ENCODE peak calls at places on chromosomes 1 and 21, in ten cellular contexts. One of them, this sample, is unnamed.

GRCh38 chr1:2583871-2584341 is 2.7 kb upstream of the PRXL2B start:
- DNase-seq in Caki2: peak; percentile 23
- DNase-seq in colonic mucosa: peak; percentile 57
- DNase-seq in stimulated activated CD8-positive, alpha-beta memory T cell treated with anti-CD3 and anti-CD28 coated beads, Interleukin-12 subunit alpha, Interleukin-12 subunit beta, amount 100 ng/mL, for 1 hour: no peak
- DNase-seq in activated T-cell treated with anti-CD3 and anti-CD28 coated beads for 1 hour: no peak
- DNase-seq in endothelial cell: no peak
- DNase-seq in activated CD4-positive, alpha-beta T cell treated with anti-CD3 and anti-CD28 coated beads for 48 hours: peak; percentile 40
- DNase-seq in NCI-H774: peak; percentile 40
- DNase-seq in HT1080: no peak
- DNase-seq in testis: no peak
- DNase-seq in this sample: no peak

GRCh38 chr1:5526385-5526750 is 465.9 kb downstream of the NPHP4 start:
- DNase-seq in Caki2: no peak
- DNase-seq in colonic mucosa: no peak
- DNase-seq in stimulated activated CD8-positive, alpha-beta memory T cell treated with anti-CD3 and anti-CD28 coated beads, Interleukin-12 subunit alpha, Interleukin-12 subunit beta, amount 100 ng/mL, for 1 hour: no peak
- DNase-seq in activated T-cell treated with anti-CD3 and anti-CD28 coated beads for 1 hour: no peak
- DNase-seq in endothelial cell: no peak
- DNase-seq in activated CD4-positive, alpha-beta T cell treated with anti-CD3 and anti-CD28 coated beads for 48 hours: no peak
- DNase-seq in NCI-H774: no peak
- DNase-seq in HT1080: no peak
- DNase-seq in testis: no peak
- DNase-seq in this sample: no peak

GRCh38 chr21:34936874-34937563 is 112.1 kb downstream of the RUNX1 start:
- DNase-seq in Caki2: no peak
- DNase-seq in colonic mucosa: no peak
- DNase-seq in stimulated activated CD8-positive, alpha-beta memory T cell treated with anti-CD3 and anti-CD28 coated beads, Interleukin-12 subunit alpha, Interleukin-12 subunit beta, amount 100 ng/mL, for 1 hour: no peak
- DNase-seq in activated T-cell treated with anti-CD3 and anti-CD28 coated beads for 1 hour: no peak
- DNase-seq in endothelial cell: no peak
- DNase-seq in activated CD4-positive, alpha-beta T cell treated with anti-CD3 and anti-CD28 coated beads for 48 hours: no peak
- DNase-seq in NCI-H774: peak; percentile 3
- DNase-seq in HT1080: peak; percentile 64
- DNase-seq in testis: no peak
- DNase-seq in this sample: no peak

GRCh38 chr21:28908351-28908750 is 84.3 kb downstream of the LTN1 start:
- DNase-seq in Caki2: no peak
- DNase-seq in colonic mucosa: no peak
- DNase-seq in stimulated activated CD8-positive, alpha-beta memory T cell treated with anti-CD3 and anti-CD28 coated beads, Interleukin-12 subunit alpha, Interleukin-12 subunit beta, amount 100 ng/mL, for 1 hour: no peak
- DNase-seq in activated T-cell treated with anti-CD3 and anti-CD28 coated beads for 1 hour: no peak
- DNase-seq in endothelial cell: no peak
- DNase-seq in activated CD4-positive, alpha-beta T cell treated with anti-CD3 and anti-CD28 coated beads for 48 hours: no peak
- DNase-seq in NCI-H774: no peak
- DNase-seq in HT1080: no peak
- DNase-seq in testis: no peak
- DNase-seq in this sample: no peak

GRCh38 chr1:25613091-25613490 is 3.5 kb upstream of the MAN1C1 start:
- DNase-seq in Caki2: no peak
- DNase-seq in colonic mucosa: no peak
- DNase-seq in stimulated activated CD8-positive, alpha-beta memory T cell treated with anti-CD3 and anti-CD28 coated beads, Interleukin-12 subunit alpha, Interleukin-12 subunit beta, amount 100 ng/mL, for 1 hour: no peak
- DNase-seq in activated T-cell treated with anti-CD3 and anti-CD28 coated beads for 1 hour: no peak
- DNase-seq in endothelial cell: no peak
- DNase-seq in activated CD4-positive, alpha-beta T cell treated with anti-CD3 and anti-CD28 coated beads for 48 hours: no peak
- DNase-seq in NCI-H774: no peak
- DNase-seq in HT1080: no peak
- DNase-seq in testis: no peak
- DNase-seq in this sample: no peak

GRCh38 chr1:242854466-242854865 is 330.0 kb upstream of the PLD5 start:
- DNase-seq in Caki2: no peak
- DNase-seq in colonic mucosa: no peak
- DNase-seq in stimulated activated CD8-positive, alpha-beta memory T cell treated with anti-CD3 and anti-CD28 coated beads, Interleukin-12 subunit alpha, Interleukin-12 subunit beta, amount 100 ng/mL, for 1 hour: no peak
- DNase-seq in activated T-cell treated with anti-CD3 and anti-CD28 coated beads for 1 hour: no peak
- DNase-seq in endothelial cell: no peak
- DNase-seq in activated CD4-positive, alpha-beta T cell treated with anti-CD3 and anti-CD28 coated beads for 48 hours: no peak
- DNase-seq in NCI-H774: no peak
- DNase-seq in HT1080: no peak
- DNase-seq in testis: no peak
- DNase-seq in this sample: no peak

GRCh38 chr1:161706116-161706482 is 930 bp upstream of the FCRLA start:
- DNase-seq in Caki2: no peak
- DNase-seq in colonic mucosa: no peak
- DNase-seq in stimulated activated CD8-positive, alpha-beta memory T cell treated with anti-CD3 and anti-CD28 coated beads, Interleukin-12 subunit alpha, Interleukin-12 subunit beta, amount 100 ng/mL, for 1 hour: no peak
- DNase-seq in activated T-cell treated with anti-CD3 and anti-CD28 coated beads for 1 hour: no peak
- DNase-seq in endothelial cell: no peak
- DNase-seq in activated CD4-positive, alpha-beta T cell treated with anti-CD3 and anti-CD28 coated beads for 48 hours: no peak
- DNase-seq in NCI-H774: no peak
- DNase-seq in HT1080: no peak
- DNase-seq in testis: no peak
- DNase-seq in this sample: no peak

GRCh38 chr1:205676597-205676996 is 3.7 kb downstream of the SLC45A3 start:
- DNase-seq in Caki2: no peak
- DNase-seq in colonic mucosa: peak; percentile 34
- DNase-seq in stimulated activated CD8-positive, alpha-beta memory T cell treated with anti-CD3 and anti-CD28 coated beads, Interleukin-12 subunit alpha, Interleukin-12 subunit beta, amount 100 ng/mL, for 1 hour: no peak
- DNase-seq in activated T-cell treated with anti-CD3 and anti-CD28 coated beads for 1 hour: no peak
- DNase-seq in endothelial cell: no peak
- DNase-seq in activated CD4-positive, alpha-beta T cell treated with anti-CD3 and anti-CD28 coated beads for 48 hours: no peak
- DNase-seq in NCI-H774: no peak
- DNase-seq in HT1080: no peak
- DNase-seq in testis: no peak
- DNase-seq in this sample: no peak

GRCh38 chr1:8382051-8382505 is 64.2 kb downstream of the SLC45A1 start:
- DNase-seq in Caki2: peak; percentile 56
- DNase-seq in colonic mucosa: no peak
- DNase-seq in stimulated activated CD8-positive, alpha-beta memory T cell treated with anti-CD3 and anti-CD28 coated beads, Interleukin-12 subunit alpha, Interleukin-12 subunit beta, amount 100 ng/mL, for 1 hour: no peak
- DNase-seq in activated T-cell treated with anti-CD3 and anti-CD28 coated beads for 1 hour: no peak
- DNase-seq in endothelial cell: no peak
- DNase-seq in activated CD4-positive, alpha-beta T cell treated with anti-CD3 and anti-CD28 coated beads for 48 hours: no peak
- DNase-seq in NCI-H774: no peak
- DNase-seq in HT1080: no peak
- DNase-seq in testis: no peak
- DNase-seq in this sample: no peak

GRCh38 chr1:116737855-116738318 is 16.3 kb upstream of the CD2 start:
- DNase-seq in Caki2: no peak
- DNase-seq in colonic mucosa: no peak
- DNase-seq in stimulated activated CD8-positive, alpha-beta memory T cell treated with anti-CD3 and anti-CD28 coated beads, Interleukin-12 subunit alpha, Interleukin-12 subunit beta, amount 100 ng/mL, for 1 hour: no peak
- DNase-seq in activated T-cell treated with anti-CD3 and anti-CD28 coated beads for 1 hour: no peak
- DNase-seq in endothelial cell: no peak
- DNase-seq in activated CD4-positive, alpha-beta T cell treated with anti-CD3 and anti-CD28 coated beads for 48 hours: peak; percentile 65
- DNase-seq in NCI-H774: no peak
- DNase-seq in HT1080: no peak
- DNase-seq in testis: no peak
- DNase-seq in this sample: no peak

GRCh38 chr1:157770442-157771043 is 6.4 kb downstream of the FCRL2 start:
- DNase-seq in Caki2: no peak
- DNase-seq in colonic mucosa: peak; percentile 36
- DNase-seq in stimulated activated CD8-positive, alpha-beta memory T cell treated with anti-CD3 and anti-CD28 coated beads, Interleukin-12 subunit alpha, Interleukin-12 subunit beta, amount 100 ng/mL, for 1 hour: no peak
- DNase-seq in activated T-cell treated with anti-CD3 and anti-CD28 coated beads for 1 hour: no peak
- DNase-seq in endothelial cell: peak; percentile 14
- DNase-seq in activated CD4-positive, alpha-beta T cell treated with anti-CD3 and anti-CD28 coated beads for 48 hours: no peak
- DNase-seq in NCI-H774: no peak
- DNase-seq in HT1080: no peak
- DNase-seq in testis: peak; percentile 25
- DNase-seq in this sample: no peak

GRCh38 chr1:229984992-229985985 is 81.7 kb upstream of the GALNT2 start:
- DNase-seq in Caki2: no peak
- DNase-seq in colonic mucosa: no peak
- DNase-seq in stimulated activated CD8-positive, alpha-beta memory T cell treated with anti-CD3 and anti-CD28 coated beads, Interleukin-12 subunit alpha, Interleukin-12 subunit beta, amount 100 ng/mL, for 1 hour: no peak
- DNase-seq in activated T-cell treated with anti-CD3 and anti-CD28 coated beads for 1 hour: no peak
- DNase-seq in endothelial cell: no peak
- DNase-seq in activated CD4-positive, alpha-beta T cell treated with anti-CD3 and anti-CD28 coated beads for 48 hours: no peak
- DNase-seq in NCI-H774: no peak
- DNase-seq in HT1080: no peak
- DNase-seq in testis: no peak
- DNase-seq in this sample: no peak

GRCh38 chr1:205925730-205926129 is 17.5 kb downstream of the SLC26A9 start:
- DNase-seq in Caki2: no peak
- DNase-seq in colonic mucosa: no peak
- DNase-seq in stimulated activated CD8-positive, alpha-beta memory T cell treated with anti-CD3 and anti-CD28 coated beads, Interleukin-12 subunit alpha, Interleukin-12 subunit beta, amount 100 ng/mL, for 1 hour: no peak
- DNase-seq in activated T-cell treated with anti-CD3 and anti-CD28 coated beads for 1 hour: no peak
- DNase-seq in endothelial cell: no peak
- DNase-seq in activated CD4-positive, alpha-beta T cell treated with anti-CD3 and anti-CD28 coated beads for 48 hours: no peak
- DNase-seq in NCI-H774: no peak
- DNase-seq in HT1080: peak; percentile 88
- DNase-seq in testis: no peak
- DNase-seq in this sample: peak; percentile 97

GRCh38 chr1:107652976-107653375 is 312.0 kb downstream of the VAV3 start:
- DNase-seq in Caki2: no peak
- DNase-seq in colonic mucosa: no peak
- DNase-seq in stimulated activated CD8-positive, alpha-beta memory T cell treated with anti-CD3 and anti-CD28 coated beads, Interleukin-12 subunit alpha, Interleukin-12 subunit beta, amount 100 ng/mL, for 1 hour: no peak
- DNase-seq in activated T-cell treated with anti-CD3 and anti-CD28 coated beads for 1 hour: no peak
- DNase-seq in endothelial cell: no peak
- DNase-seq in activated CD4-positive, alpha-beta T cell treated with anti-CD3 and anti-CD28 coated beads for 48 hours: no peak
- DNase-seq in NCI-H774: no peak
- DNase-seq in HT1080: no peak
- DNase-seq in testis: no peak
- DNase-seq in this sample: no peak

GRCh38 chr1:17742590-17742989 is 12.5 kb upstream of the ACTL8 start:
- DNase-seq in Caki2: no peak
- DNase-seq in colonic mucosa: no peak
- DNase-seq in stimulated activated CD8-positive, alpha-beta memory T cell treated with anti-CD3 and anti-CD28 coated beads, Interleukin-12 subunit alpha, Interleukin-12 subunit beta, amount 100 ng/mL, for 1 hour: no peak
- DNase-seq in activated T-cell treated with anti-CD3 and anti-CD28 coated beads for 1 hour: no peak
- DNase-seq in endothelial cell: no peak
- DNase-seq in activated CD4-positive, alpha-beta T cell treated with anti-CD3 and anti-CD28 coated beads for 48 hours: no peak
- DNase-seq in NCI-H774: no peak
- DNase-seq in HT1080: no peak
- DNase-seq in testis: peak; percentile 27
- DNase-seq in this sample: no peak

GRCh38 chr1:24255226-24255625 is 63.9 kb upstream of the GRHL3 start:
- DNase-seq in Caki2: no peak
- DNase-seq in colonic mucosa: no peak
- DNase-seq in stimulated activated CD8-positive, alpha-beta memory T cell treated with anti-CD3 and anti-CD28 coated beads, Interleukin-12 subunit alpha, Interleukin-12 subunit beta, amount 100 ng/mL, for 1 hour: no peak
- DNase-seq in activated T-cell treated with anti-CD3 and anti-CD28 coated beads for 1 hour: no peak
- DNase-seq in endothelial cell: no peak
- DNase-seq in activated CD4-positive, alpha-beta T cell treated with anti-CD3 and anti-CD28 coated beads for 48 hours: no peak
- DNase-seq in NCI-H774: no peak
- DNase-seq in HT1080: no peak
- DNase-seq in testis: no peak
- DNase-seq in this sample: no peak

GRCh38 chr1:29801003-29801402 is 564.7 kb downstream of the PTPRU start:
- DNase-seq in Caki2: no peak
- DNase-seq in colonic mucosa: no peak
- DNase-seq in stimulated activated CD8-positive, alpha-beta memory T cell treated with anti-CD3 and anti-CD28 coated beads, Interleukin-12 subunit alpha, Interleukin-12 subunit beta, amount 100 ng/mL, for 1 hour: no peak
- DNase-seq in activated T-cell treated with anti-CD3 and anti-CD28 coated beads for 1 hour: no peak
- DNase-seq in endothelial cell: no peak
- DNase-seq in activated CD4-positive, alpha-beta T cell treated with anti-CD3 and anti-CD28 coated beads for 48 hours: no peak
- DNase-seq in NCI-H774: no peak
- DNase-seq in HT1080: no peak
- DNase-seq in testis: no peak
- DNase-seq in this sample: no peak

GRCh38 chr1:62386351-62387121 is 50.3 kb upstream of the USP1 start:
- DNase-seq in Caki2: no peak
- DNase-seq in colonic mucosa: no peak
- DNase-seq in stimulated activated CD8-positive, alpha-beta memory T cell treated with anti-CD3 and anti-CD28 coated beads, Interleukin-12 subunit alpha, Interleukin-12 subunit beta, amount 100 ng/mL, for 1 hour: no peak
- DNase-seq in activated T-cell treated with anti-CD3 and anti-CD28 coated beads for 1 hour: no peak
- DNase-seq in endothelial cell: no peak
- DNase-seq in activated CD4-positive, alpha-beta T cell treated with anti-CD3 and anti-CD28 coated beads for 48 hours: no peak
- DNase-seq in NCI-H774: no peak
- DNase-seq in HT1080: no peak
- DNase-seq in testis: no peak
- DNase-seq in this sample: no peak

GRCh38 chr1:30081379-30082102 is 641.8 kb downstream of the MATN1 start:
- DNase-seq in Caki2: no peak
- DNase-seq in colonic mucosa: no peak
- DNase-seq in stimulated activated CD8-positive, alpha-beta memory T cell treated with anti-CD3 and anti-CD28 coated beads, Interleukin-12 subunit alpha, Interleukin-12 subunit beta, amount 100 ng/mL, for 1 hour: no peak
- DNase-seq in activated T-cell treated with anti-CD3 and anti-CD28 coated beads for 1 hour: no peak
- DNase-seq in endothelial cell: no peak
- DNase-seq in activated CD4-positive, alpha-beta T cell treated with anti-CD3 and anti-CD28 coated beads for 48 hours: no peak
- DNase-seq in NCI-H774: no peak
- DNase-seq in HT1080: no peak
- DNase-seq in testis: no peak
- DNase-seq in this sample: no peak

GRCh38 chr1:6724517-6725141 is 23.0 kb upstream of the DNAJC11 start:
- DNase-seq in Caki2: peak; percentile 78
- DNase-seq in colonic mucosa: no peak
- DNase-seq in stimulated activated CD8-positive, alpha-beta memory T cell treated with anti-CD3 and anti-CD28 coated beads, Interleukin-12 subunit alpha, Interleukin-12 subunit beta, amount 100 ng/mL, for 1 hour: no peak
- DNase-seq in activated T-cell treated with anti-CD3 and anti-CD28 coated beads for 1 hour: no peak
- DNase-seq in endothelial cell: no peak
- DNase-seq in activated CD4-positive, alpha-beta T cell treated with anti-CD3 and anti-CD28 coated beads for 48 hours: no peak
- DNase-seq in NCI-H774: no peak
- DNase-seq in HT1080: peak; percentile 82
- DNase-seq in testis: no peak
- DNase-seq in this sample: peak; percentile 66

GRCh38 chr1:51234721-51235425 is 1.2 kb upstream of the RNF11 start:
- DNase-seq in Caki2: peak; percentile 92
- DNase-seq in colonic mucosa: peak; percentile 73
- DNase-seq in stimulated activated CD8-positive, alpha-beta memory T cell treated with anti-CD3 and anti-CD28 coated beads, Interleukin-12 subunit alpha, Interleukin-12 subunit beta, amount 100 ng/mL, for 1 hour: peak; percentile 36
- DNase-seq in activated T-cell treated with anti-CD3 and anti-CD28 coated beads for 1 hour: peak; percentile 49
- DNase-seq in endothelial cell: no peak
- DNase-seq in activated CD4-positive, alpha-beta T cell treated with anti-CD3 and anti-CD28 coated beads for 48 hours: peak; percentile 72
- DNase-seq in NCI-H774: peak; percentile 72
- DNase-seq in HT1080: peak; percentile 53
- DNase-seq in testis: peak; percentile 73
- DNase-seq in this sample: peak; percentile 61

GRCh38 chr1:27111771-27112573 is 43.0 kb downstream of the SLC9A1 start:
- DNase-seq in Caki2: peak; percentile 92
- DNase-seq in colonic mucosa: peak; percentile 77
- DNase-seq in stimulated activated CD8-positive, alpha-beta memory T cell treated with anti-CD3 and anti-CD28 coated beads, Interleukin-12 subunit alpha, Interleukin-12 subunit beta, amount 100 ng/mL, for 1 hour: peak; percentile 32
- DNase-seq in activated T-cell treated with anti-CD3 and anti-CD28 coated beads for 1 hour: peak; percentile 50
- DNase-seq in endothelial cell: peak; percentile 72
- DNase-seq in activated CD4-positive, alpha-beta T cell treated with anti-CD3 and anti-CD28 coated beads for 48 hours: peak; percentile 82
- DNase-seq in NCI-H774: peak; percentile 14
- DNase-seq in HT1080: peak; percentile 100
- DNase-seq in testis: peak; percentile 83
- DNase-seq in this sample: peak; percentile 94

GRCh38 chr1:7538849-7539771 is 232.0 kb upstream of the VAMP3 start:
- DNase-seq in Caki2: no peak
- DNase-seq in colonic mucosa: no peak
- DNase-seq in stimulated activated CD8-positive, alpha-beta memory T cell treated with anti-CD3 and anti-CD28 coated beads, Interleukin-12 subunit alpha, Interleukin-12 subunit beta, amount 100 ng/mL, for 1 hour: no peak
- DNase-seq in activated T-cell treated with anti-CD3 and anti-CD28 coated beads for 1 hour: no peak
- DNase-seq in endothelial cell: no peak
- DNase-seq in activated CD4-positive, alpha-beta T cell treated with anti-CD3 and anti-CD28 coated beads for 48 hours: no peak
- DNase-seq in NCI-H774: no peak
- DNase-seq in HT1080: no peak
- DNase-seq in testis: no peak
- DNase-seq in this sample: no peak

GRCh38 chr1:6248798-6249731 is 5.1 kb downstream of the HES3 start:
- DNase-seq in Caki2: no peak
- DNase-seq in colonic mucosa: peak; percentile 46
- DNase-seq in stimulated activated CD8-positive, alpha-beta memory T cell treated with anti-CD3 and anti-CD28 coated beads, Interleukin-12 subunit alpha, Interleukin-12 subunit beta, amount 100 ng/mL, for 1 hour: no peak
- DNase-seq in activated T-cell treated with anti-CD3 and anti-CD28 coated beads for 1 hour: no peak
- DNase-seq in endothelial cell: no peak
- DNase-seq in activated CD4-positive, alpha-beta T cell treated with anti-CD3 and anti-CD28 coated beads for 48 hours: no peak
- DNase-seq in NCI-H774: no peak
- DNase-seq in HT1080: no peak
- DNase-seq in testis: peak; percentile 43
- DNase-seq in this sample: no peak

GRCh38 chr1:216691710-216692109 is 31.5 kb downstream of the ESRRG start:
- DNase-seq in Caki2: no peak
- DNase-seq in colonic mucosa: no peak
- DNase-seq in stimulated activated CD8-positive, alpha-beta memory T cell treated with anti-CD3 and anti-CD28 coated beads, Interleukin-12 subunit alpha, Interleukin-12 subunit beta, amount 100 ng/mL, for 1 hour: no peak
- DNase-seq in activated T-cell treated with anti-CD3 and anti-CD28 coated beads for 1 hour: no peak
- DNase-seq in endothelial cell: no peak
- DNase-seq in activated CD4-positive, alpha-beta T cell treated with anti-CD3 and anti-CD28 coated beads for 48 hours: no peak
- DNase-seq in NCI-H774: no peak
- DNase-seq in HT1080: no peak
- DNase-seq in testis: no peak
- DNase-seq in this sample: no peak

GRCh38 chr1:93701619-93702018 is 20.0 kb upstream of the BCAR3 start:
- DNase-seq in Caki2: peak; percentile 83
- DNase-seq in colonic mucosa: no peak
- DNase-seq in stimulated activated CD8-positive, alpha-beta memory T cell treated with anti-CD3 and anti-CD28 coated beads, Interleukin-12 subunit alpha, Interleukin-12 subunit beta, amount 100 ng/mL, for 1 hour: no peak
- DNase-seq in activated T-cell treated with anti-CD3 and anti-CD28 coated beads for 1 hour: no peak
- DNase-seq in endothelial cell: no peak
- DNase-seq in activated CD4-positive, alpha-beta T cell treated with anti-CD3 and anti-CD28 coated beads for 48 hours: no peak
- DNase-seq in NCI-H774: no peak
- DNase-seq in HT1080: peak; percentile 100
- DNase-seq in testis: no peak
- DNase-seq in this sample: peak; percentile 100

GRCh38 chr1:31064685-31065309 is 720 bp downstream of the PUM1 start:
- DNase-seq in Caki2: peak; percentile 22
- DNase-seq in colonic mucosa: peak; percentile 49
- DNase-seq in stimulated activated CD8-positive, alpha-beta memory T cell treated with anti-CD3 and anti-CD28 coated beads, Interleukin-12 subunit alpha, Interleukin-12 subunit beta, amount 100 ng/mL, for 1 hour: peak; percentile 7
- DNase-seq in activated T-cell treated with anti-CD3 and anti-CD28 coated beads for 1 hour: peak; percentile 6
- DNase-seq in endothelial cell: no peak
- DNase-seq in activated CD4-positive, alpha-beta T cell treated with anti-CD3 and anti-CD28 coated beads for 48 hours: no peak
- DNase-seq in NCI-H774: peak; percentile 63
- DNase-seq in HT1080: peak; percentile 42
- DNase-seq in testis: peak; percentile 40
- DNase-seq in this sample: peak; percentile 3

GRCh38 chr1:160628799-160629263 is 18.0 kb downstream of the SLAMF1 start:
- DNase-seq in Caki2: no peak
- DNase-seq in colonic mucosa: no peak
- DNase-seq in stimulated activated CD8-positive, alpha-beta memory T cell treated with anti-CD3 and anti-CD28 coated beads, Interleukin-12 subunit alpha, Interleukin-12 subunit beta, amount 100 ng/mL, for 1 hour: no peak
- DNase-seq in activated T-cell treated with anti-CD3 and anti-CD28 coated beads for 1 hour: no peak
- DNase-seq in endothelial cell: no peak
- DNase-seq in activated CD4-positive, alpha-beta T cell treated with anti-CD3 and anti-CD28 coated beads for 48 hours: no peak
- DNase-seq in NCI-H774: no peak
- DNase-seq in HT1080: no peak
- DNase-seq in testis: no peak
- DNase-seq in this sample: no peak